ENCODE peak calls at places on chromosomes 2 and 18, in six cellular contexts. A, I, C, S, Y and W are unnamed samples.

GRCh38 chr2:239734436-239735005 is 290.6 kb downstream of the NDUFA10 start:
- DNase-seq in Y (no peak), A (no peak), C (no peak), I (no peak), S (no peak), W (no peak)

GRCh38 chr2:210318491-210318890 is 3.5 kb upstream of the MYL1 start:
- DNase-seq in A (no peak), S (no peak), I (no peak), Y (no peak), C (no peak), W (no peak)

GRCh38 chr2:49241991-49242390 is 87.7 kb upstream of the FSHR start:
- DNase-seq in Y (no peak), C (no peak), S (no peak), A (no peak), I (no peak), W (no peak)

GRCh38 chr2:237035781-237036352 is 49.8 kb upstream of the COPS8 start:
- DNase-seq in A (no peak), S (no peak), Y (no peak), I (no peak), C (no peak), W (no peak)

GRCh38 chr18:8261651-8262091 is 347.6 kb upstream of the RAB12 start:
- DNase-seq in Y (no peak), S (no peak), C (no peak), A (no peak), I (no peak), W (no peak)

GRCh38 chr2:235570256-235570655 is 76.4 kb downstream of the AGAP1 start:
- DNase-seq in C (no peak), Y (no peak), I (no peak), S (no peak), A (no peak), W (no peak)

GRCh38 chr2:52510432-52510831 is 1257.2 kb upstream of the CHAC2 start:
- DNase-seq in I (no peak), S (no peak), Y (no peak), A (no peak), C (no peak), W (no peak)

GRCh38 chr2:74552914-74553811 is 579 bp downstream of the LOXL3 start:
- DNase-seq in A (no peak), I (no peak), Y (peak; percentile 76), S (no peak), C (no peak), W (no peak)

GRCh38 chr2:197504512-197504911 is 4.3 kb downstream of the HSPE1 start:
- DNase-seq in A (no peak), Y (no peak), C (no peak), I (no peak), S (no peak), W (no peak)

GRCh38 chr2:67221266-67221665 is 175.9 kb upstream of the ETAA1 start:
- DNase-seq in A (no peak), I (no peak), Y (no peak), C (no peak), S (no peak), W (no peak)